ENCODE peak calls at places on chromosomes 3 and 15, in six cellular contexts. C is IMR-90, N is mesenchymal stem cell, J is mesendoderm, G is neuronal stem cell, M is H9. O is an unnamed sample.

GRCh38 chr15:73051402-73051810 is 857 bp upstream of the NEO1 start:
- DNase-seq in G (peak), N (no peak), C (no peak), J (no peak), M (no peak), O (peak)

GRCh38 chr15:100842756-100843730 is 36.6 kb upstream of the ALDH1A3 start:
- DNase-seq in N (peak), C (peak), J (peak), M (no peak), G (no peak), O (peak)

GRCh38 chr3:68009865-68010264 is 355.5 kb upstream of the SUCLG2 start:
- DNase-seq in M (no peak), C (no peak), J (no peak), N (no peak), G (no peak), O (peak)

GRCh38 chr15:64247535-64247905 is 84.7 kb upstream of the PPIB start:
- DNase-seq in G (no peak), C (no peak), N (peak), J (peak), M (no peak), O (no peak)

GRCh38 chr3:10469406-10470119 is 35.8 kb downstream of the ATP2B2 start:
- DNase-seq in N (no peak), G (no peak), M (no peak), J (peak), C (no peak), O (no peak)

GRCh38 chr3:50100956-50101845 is 12.5 kb downstream of the RBM5 start:
- DNase-seq in G (no peak), C (peak), M (no peak), J (no peak), N (no peak), O (peak)

GRCh38 chr3:65854606-65855304 is 184.0 kb downstream of the MAGI1 start:
- DNase-seq in G (no peak), M (no peak), N (peak), C (peak), J (peak), O (peak)

GRCh38 chr3:61783993-61784718 is 222.8 kb downstream of the PTPRG start:
- DNase-seq in C (peak), G (no peak), M (no peak), N (no peak), J (no peak), O (no peak)

GRCh38 chr3:114319453-114319852 is 25.6 kb downstream of the TIGIT start:
- DNase-seq in G (peak), C (peak), J (peak), N (peak), M (peak), O (peak)

GRCh38 chr15:71485094-71485693 is 325.2 kb upstream of the NR2E3 start:
- DNase-seq in J (peak), N (no peak), M (no peak), C (no peak), G (no peak), O (peak)

GRCh38 chr15:39413558-39413957 is 167.3 kb upstream of the THBS1 start:
- DNase-seq in J (no peak), G (no peak), C (peak), M (no peak), N (no peak), O (no peak)

GRCh38 chr15:29138260-29138659 is 131.4 kb downstream of the NSMCE3 start:
- DNase-seq in G (no peak), J (no peak), N (no peak), C (no peak), M (peak), O (no peak)
- H3K23ac ChIP-seq in G (no peak), J (no peak), N (no peak), C (no peak), M (no peak), O (no peak)

GRCh38 chr3:53890726-53891499 is 746 bp downstream of the SELENOK start:
- DNase-seq in G (no peak), C (peak), J (peak), M (no peak), N (peak), O (peak)

GRCh38 chr3:53887446-53887845 is 4.2 kb downstream of the SELENOK start:
- DNase-seq in N (no peak), G (no peak), C (no peak), J (no peak), M (no peak), O (no peak)

GRCh38 chr3:53888229-53888628 is 3.4 kb downstream of the SELENOK start:
- DNase-seq in C (no peak), J (no peak), G (no peak), N (no peak), M (no peak), O (no peak)

DNA sequence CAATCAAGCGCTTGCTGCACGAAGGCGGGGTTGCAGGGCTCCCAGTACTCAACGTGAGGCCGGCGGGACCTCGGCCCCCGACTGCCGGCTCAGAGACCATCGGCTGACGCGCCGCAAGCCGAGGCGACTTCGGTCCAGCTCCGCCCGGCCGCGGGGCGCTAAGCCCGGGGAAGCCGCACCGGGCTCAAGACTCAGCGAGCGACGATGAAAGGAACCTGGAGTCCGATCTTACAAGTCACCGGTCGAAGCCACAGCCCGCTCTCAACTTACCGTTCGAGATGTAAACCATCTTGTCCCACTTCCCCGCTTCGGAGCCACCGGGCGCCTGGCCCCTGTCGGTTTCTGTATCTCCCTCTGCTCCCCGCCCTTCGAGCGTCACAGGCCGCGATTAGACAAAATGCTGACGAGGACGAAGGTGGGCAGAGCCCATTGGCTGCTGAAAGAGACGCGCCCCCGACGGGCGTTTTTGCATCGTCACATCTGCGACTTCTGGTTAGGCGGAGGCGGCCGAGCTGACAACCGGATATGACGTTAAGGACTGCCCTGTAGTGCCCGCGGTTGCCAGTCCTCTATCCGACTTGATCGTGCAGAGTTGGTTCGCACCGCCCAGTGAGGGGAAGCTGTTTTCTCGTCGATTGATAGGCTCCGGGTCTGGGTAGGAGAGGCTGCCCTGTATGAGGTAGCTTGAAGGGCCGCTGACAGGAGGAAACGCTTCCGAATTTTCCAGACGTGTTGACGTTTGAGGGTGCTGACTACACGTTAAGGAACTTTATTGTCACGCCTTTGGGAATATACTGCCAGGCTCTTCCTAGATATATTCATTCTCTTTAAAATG is at the start of gene SELENOK:
- DNase-seq in C (peak), G (peak), N (peak), J (peak), M (peak), O (peak)
- H4K8ac ChIP-seq in C (peak), G (no peak), N (peak), J (peak), M (no peak), O (peak)

GRCh38 chr3:13234155-13234505 is 160.9 kb upstream of the IQSEC1 start:
- DNase-seq in M (no peak), N (no peak), J (no peak), G (no peak), C (no peak), O (no peak)

GRCh38 chr3:13233487-13234154 is 160.4 kb upstream of the IQSEC1 start:
- DNase-seq in J (no peak), N (no peak), C (no peak), G (no peak), M (no peak), O (peak)

GRCh38 chr3:13235897-13236296 is 162.7 kb upstream of the IQSEC1 start:
- DNase-seq in N (no peak), J (no peak), M (no peak), G (no peak), C (no peak), O (no peak)

GRCh38 chr3:13234664-13235063 is 161.4 kb upstream of the IQSEC1 start:
- DNase-seq in C (no peak), J (no peak), N (no peak), M (no peak), G (no peak), O (no peak)

GRCh38 chr3:13235079-13235478 is 161.8 kb upstream of the IQSEC1 start:
- DNase-seq in M (no peak), J (no peak), C (no peak), G (no peak), N (no peak), O (no peak)
- H3K4me2 ChIP-seq in M (no peak), J (no peak), C (no peak), G (no peak), N (no peak), O (no peak)

DNA sequence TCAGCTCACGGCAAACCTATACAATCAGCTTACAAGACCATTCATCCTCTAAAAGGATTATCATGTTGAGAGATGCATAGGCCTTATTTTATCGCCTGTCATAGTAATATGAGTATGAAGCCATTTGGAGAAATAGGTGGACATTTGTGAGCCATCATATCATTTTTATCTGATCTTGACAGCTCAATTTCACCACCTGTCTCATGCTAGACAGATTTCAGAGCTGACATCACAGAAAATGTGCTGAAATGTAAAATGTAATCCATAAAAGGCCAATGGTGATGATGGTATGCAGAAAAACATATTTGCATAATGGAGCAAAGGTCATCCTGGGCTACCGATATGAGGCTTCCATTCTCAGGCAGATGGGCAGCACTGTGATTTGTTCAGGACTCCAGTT is 221.5 kb downstream of the ULK4 start:
- DNase-seq in C (no peak), M (no peak), G (no peak), N (no peak), J (no peak), O (no peak)
- H3K23ac ChIP-seq in C (no peak), M (no peak), G (no peak), N (no peak), J (no peak), O (no peak)

GRCh38 chr15:74378853-74379252 is 11.4 kb upstream of the CYP11A1 start:
- DNase-seq in C (peak), N (no peak), M (peak), G (no peak), J (no peak), O (peak)
- H4K8ac ChIP-seq in C (no peak), N (no peak), M (no peak), G (no peak), J (no peak), O (no peak)